ENCODE peak calls at places on chromosomes 7 and 10, in eight cellular contexts. One of them, this sample, is unnamed.

GRCh38 chr10:51139176-51139575 is 64.9 kb downstream of the PRKG1 start:
- DNase-seq in fibroblast of mammary gland: peak
- DNase-seq in neural crest cell: no peak
- DNase-seq in H9: no peak
- DNase-seq in heart right ventricle: no peak
- DNase-seq in AG09319: no peak
- DNase-seq in SK-N-SH: no peak
- DNase-seq in GM20000: no peak
- DNase-seq in this sample: no peak

GRCh38 chr10:124264271-124264670 is 154.5 kb downstream of the OAT start:
- DNase-seq in fibroblast of mammary gland: no peak
- DNase-seq in neural crest cell: no peak
- DNase-seq in H9: no peak
- DNase-seq in heart right ventricle: no peak
- DNase-seq in AG09319: no peak
- DNase-seq in SK-N-SH: no peak
- DNase-seq in GM20000: no peak
- DNase-seq in this sample: no peak

GRCh38 chr10:48582970-48583369 is 21.9 kb downstream of the ARHGAP22 start:
- DNase-seq in fibroblast of mammary gland: no peak
- DNase-seq in neural crest cell: no peak
- DNase-seq in H9: no peak
- DNase-seq in heart right ventricle: peak
- DNase-seq in AG09319: no peak
- DNase-seq in SK-N-SH: no peak
- DNase-seq in GM20000: no peak
- DNase-seq in this sample: no peak

GRCh38 chr10:37754538-37755323 is 102.7 kb downstream of the ZNF248 start:
- DNase-seq in fibroblast of mammary gland: peak
- DNase-seq in neural crest cell: no peak
- DNase-seq in H9: no peak
- DNase-seq in heart right ventricle: no peak
- DNase-seq in AG09319: no peak
- DNase-seq in SK-N-SH: peak
- DNase-seq in GM20000: peak
- DNase-seq in this sample: no peak

GRCh38 chr7:150806863-150807262 is 6.3 kb downstream of the TMEM176A start:
- DNase-seq in fibroblast of mammary gland: no peak
- DNase-seq in neural crest cell: no peak
- DNase-seq in H9: no peak
- DNase-seq in heart right ventricle: no peak
- DNase-seq in AG09319: no peak
- DNase-seq in SK-N-SH: no peak
- DNase-seq in GM20000: no peak
- DNase-seq in this sample: no peak

GRCh38 chr10:72098301-72099053 is 10.1 kb upstream of the SPOCK2 start:
- DNase-seq in fibroblast of mammary gland: no peak
- DNase-seq in neural crest cell: no peak
- DNase-seq in H9: no peak
- DNase-seq in heart right ventricle: no peak
- DNase-seq in AG09319: no peak
- DNase-seq in SK-N-SH: no peak
- DNase-seq in GM20000: no peak
- DNase-seq in this sample: no peak

GRCh38 chr10:70367195-70367796 is 15.1 kb downstream of the LRRC20 start:
- DNase-seq in fibroblast of mammary gland: peak
- DNase-seq in neural crest cell: no peak
- DNase-seq in H9: no peak
- DNase-seq in heart right ventricle: no peak
- DNase-seq in AG09319: no peak
- DNase-seq in SK-N-SH: no peak
- DNase-seq in GM20000: no peak
- DNase-seq in this sample: no peak

GRCh38 chr10:62019685-62020361 is 118.3 kb downstream of the ARID5B start:
- DNase-seq in fibroblast of mammary gland: no peak
- DNase-seq in neural crest cell: no peak
- DNase-seq in H9: no peak
- DNase-seq in heart right ventricle: no peak
- DNase-seq in AG09319: no peak
- DNase-seq in SK-N-SH: no peak
- DNase-seq in GM20000: no peak
- DNase-seq in this sample: no peak

GRCh38 chr10:117461766-117462423 is 80.7 kb upstream of the EMX2 start:
- DNase-seq in fibroblast of mammary gland: peak
- DNase-seq in neural crest cell: no peak
- DNase-seq in H9: no peak
- DNase-seq in heart right ventricle: no peak
- DNase-seq in AG09319: peak
- DNase-seq in SK-N-SH: no peak
- DNase-seq in GM20000: no peak
- DNase-seq in this sample: no peak

GRCh38 chr7:70744414-70744942 is 387.5 kb upstream of the GALNT17 start:
- DNase-seq in fibroblast of mammary gland: no peak
- DNase-seq in neural crest cell: no peak
- DNase-seq in H9: no peak
- DNase-seq in heart right ventricle: no peak
- DNase-seq in AG09319: no peak
- DNase-seq in SK-N-SH: no peak
- DNase-seq in GM20000: no peak
- DNase-seq in this sample: no peak

GRCh38 chr10:128969551-128969950 is 497.5 kb upstream of the MGMT start:
- DNase-seq in fibroblast of mammary gland: no peak
- DNase-seq in neural crest cell: no peak
- DNase-seq in H9: no peak
- DNase-seq in heart right ventricle: no peak
- DNase-seq in AG09319: no peak
- DNase-seq in SK-N-SH: no peak
- DNase-seq in GM20000: no peak
- DNase-seq in this sample: no peak

GRCh38 chr10:44962870-44963738 is 3.5 kb downstream of the RASSF4 start:
- DNase-seq in fibroblast of mammary gland: no peak
- DNase-seq in neural crest cell: no peak
- DNase-seq in H9: peak
- DNase-seq in heart right ventricle: no peak
- DNase-seq in AG09319: no peak
- DNase-seq in SK-N-SH: no peak
- DNase-seq in GM20000: no peak
- DNase-seq in this sample: no peak

GRCh38 chr10:3452234-3452633 is 279.7 kb upstream of the PITRM1 start:
- DNase-seq in fibroblast of mammary gland: peak
- DNase-seq in neural crest cell: no peak
- DNase-seq in H9: no peak
- DNase-seq in heart right ventricle: no peak
- DNase-seq in AG09319: peak
- DNase-seq in SK-N-SH: no peak
- DNase-seq in GM20000: no peak
- DNase-seq in this sample: no peak

GRCh38 chr7:151137841-151138540 is 29.5 kb downstream of the GBX1 start:
- DNase-seq in fibroblast of mammary gland: no peak
- DNase-seq in neural crest cell: no peak
- DNase-seq in H9: no peak
- DNase-seq in heart right ventricle: no peak
- DNase-seq in AG09319: no peak
- DNase-seq in SK-N-SH: peak
- DNase-seq in GM20000: peak
- DNase-seq in this sample: no peak

GRCh38 chr10:70745555-70745954 is 39.6 kb downstream of the TBATA start:
- DNase-seq in fibroblast of mammary gland: no peak
- DNase-seq in neural crest cell: no peak
- DNase-seq in H9: no peak
- DNase-seq in heart right ventricle: no peak
- DNase-seq in AG09319: no peak
- DNase-seq in SK-N-SH: no peak
- DNase-seq in GM20000: no peak
- DNase-seq in this sample: no peak

GRCh38 chr10:6894405-6894804 is 314.3 kb upstream of the PRKCQ start:
- DNase-seq in fibroblast of mammary gland: no peak
- DNase-seq in neural crest cell: no peak
- DNase-seq in H9: no peak
- DNase-seq in heart right ventricle: no peak
- DNase-seq in AG09319: no peak
- DNase-seq in SK-N-SH: no peak
- DNase-seq in GM20000: no peak
- DNase-seq in this sample: no peak

DNA sequence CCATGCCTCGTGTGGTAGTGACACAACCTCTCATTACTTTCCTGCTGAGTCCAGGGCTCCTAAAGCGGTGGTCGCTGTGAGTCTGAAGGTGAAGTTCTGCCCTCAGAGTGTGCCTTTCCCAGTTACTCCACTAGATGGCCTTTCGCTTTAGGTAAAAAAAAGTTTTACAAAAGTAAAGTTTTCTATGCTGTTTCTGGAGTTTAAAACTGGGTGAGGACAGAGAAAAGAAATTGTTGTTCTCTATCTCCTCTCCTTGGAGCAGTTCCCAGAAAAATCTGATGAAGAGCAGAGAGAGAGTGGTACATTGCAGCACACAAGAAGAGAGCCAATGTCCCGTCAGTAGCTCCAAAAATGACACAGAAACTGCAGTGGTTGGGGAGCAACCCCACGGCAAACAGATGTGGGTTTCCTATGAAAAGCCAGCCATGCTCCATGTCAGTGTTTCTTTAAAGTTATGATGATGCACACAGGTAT is 257.1 kb downstream of the GLI3 start:
- DNase-seq in fibroblast of mammary gland: peak
- DNase-seq in neural crest cell: peak
- DNase-seq in H9: peak
- DNase-seq in heart right ventricle: no peak
- DNase-seq in AG09319: no peak
- DNase-seq in SK-N-SH: peak
- DNase-seq in GM20000: no peak
- DNase-seq in this sample: no peak
- TF ChIP-seq CTCF in fibroblast of mammary gland: peak
- TF ChIP-seq CTCF in neural crest cell: peak
- TF ChIP-seq CTCF in H9: peak
- TF ChIP-seq CTCF in heart right ventricle: peak
- TF ChIP-seq CTCF in AG09319: peak
- TF ChIP-seq CTCF in SK-N-SH: peak
- TF ChIP-seq CTCF in GM20000: peak
- TF ChIP-seq CTCF in this sample: peak

GRCh38 chr10:53489331-53489730 is 716.7 kb upstream of the MBL2 start:
- DNase-seq in fibroblast of mammary gland: no peak
- DNase-seq in neural crest cell: no peak
- DNase-seq in H9: no peak
- DNase-seq in heart right ventricle: no peak
- DNase-seq in AG09319: no peak
- DNase-seq in SK-N-SH: no peak
- DNase-seq in GM20000: no peak
- DNase-seq in this sample: no peak

GRCh38 chr10:53487019-53487983 is 714.7 kb upstream of the MBL2 start:
- DNase-seq in fibroblast of mammary gland: no peak
- DNase-seq in neural crest cell: no peak
- DNase-seq in H9: no peak
- DNase-seq in heart right ventricle: no peak
- DNase-seq in AG09319: no peak
- DNase-seq in SK-N-SH: no peak
- DNase-seq in GM20000: no peak
- DNase-seq in this sample: no peak

GRCh38 chr10:53490553-53490952 is 718.0 kb upstream of the MBL2 start:
- DNase-seq in fibroblast of mammary gland: no peak
- DNase-seq in neural crest cell: no peak
- DNase-seq in H9: no peak
- DNase-seq in heart right ventricle: no peak
- DNase-seq in AG09319: no peak
- DNase-seq in SK-N-SH: no peak
- DNase-seq in GM20000: no peak
- DNase-seq in this sample: no peak

GRCh38 chr10:53491774-53492173 is 719.2 kb upstream of the MBL2 start:
- DNase-seq in fibroblast of mammary gland: no peak
- DNase-seq in neural crest cell: no peak
- DNase-seq in H9: no peak
- DNase-seq in heart right ventricle: no peak
- DNase-seq in AG09319: no peak
- DNase-seq in SK-N-SH: peak
- DNase-seq in GM20000: no peak
- DNase-seq in this sample: no peak

GRCh38 chr10:53489783-53490182 is 717.2 kb upstream of the MBL2 start:
- DNase-seq in fibroblast of mammary gland: no peak
- DNase-seq in neural crest cell: no peak
- DNase-seq in H9: no peak
- DNase-seq in heart right ventricle: no peak
- DNase-seq in AG09319: no peak
- DNase-seq in SK-N-SH: no peak
- DNase-seq in GM20000: no peak
- DNase-seq in this sample: no peak
- TF ChIP-seq CTCF in fibroblast of mammary gland: no peak
- TF ChIP-seq CTCF in neural crest cell: no peak
- TF ChIP-seq CTCF in H9: no peak
- TF ChIP-seq CTCF in heart right ventricle: no peak
- TF ChIP-seq CTCF in AG09319: no peak
- TF ChIP-seq CTCF in SK-N-SH: no peak
- TF ChIP-seq CTCF in GM20000: no peak
- TF ChIP-seq CTCF in this sample: no peak

DNA sequence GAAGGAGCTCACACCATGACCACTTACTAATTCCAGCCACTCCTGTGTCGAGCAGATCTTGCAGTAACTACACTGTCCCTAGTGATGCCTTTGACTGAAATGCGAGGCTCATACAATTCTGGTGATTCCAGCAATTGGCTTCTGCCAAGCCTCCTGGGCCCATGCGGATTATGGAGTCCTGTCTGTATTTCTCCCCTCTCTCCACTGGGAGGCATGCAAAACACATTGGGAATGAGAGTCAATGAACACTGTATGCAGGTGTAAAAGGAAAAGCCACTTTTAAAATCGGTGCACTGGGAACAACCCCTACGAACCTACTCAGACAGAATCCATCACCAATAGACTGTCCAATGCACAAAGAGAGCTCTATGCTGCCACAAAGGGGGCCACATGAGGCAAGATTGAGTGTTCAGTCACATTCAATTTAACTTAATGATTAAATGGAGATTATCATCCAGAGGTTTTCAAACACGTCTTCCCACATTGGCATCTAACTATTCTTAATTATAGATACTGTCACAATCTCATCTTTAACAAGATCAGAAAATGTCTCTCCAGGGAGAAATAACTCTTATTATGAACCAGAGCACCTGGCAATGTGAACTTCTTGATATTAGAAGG is 550.6 kb downstream of the GLRX3 start:
- DNase-seq in fibroblast of mammary gland: no peak
- DNase-seq in neural crest cell: peak
- DNase-seq in H9: peak
- DNase-seq in heart right ventricle: no peak
- DNase-seq in AG09319: no peak
- DNase-seq in SK-N-SH: peak
- DNase-seq in GM20000: no peak
- DNase-seq in this sample: no peak
- TF ChIP-seq CTCF in fibroblast of mammary gland: no peak
- TF ChIP-seq CTCF in neural crest cell: peak
- TF ChIP-seq CTCF in H9: peak
- TF ChIP-seq CTCF in heart right ventricle: peak
- TF ChIP-seq CTCF in AG09319: no peak
- TF ChIP-seq CTCF in SK-N-SH: no peak
- TF ChIP-seq CTCF in GM20000: no peak
- TF ChIP-seq CTCF in this sample: peak

GRCh38 chr7:86598311-86598710 is 45.4 kb upstream of the GRM3 start:
- DNase-seq in fibroblast of mammary gland: no peak
- DNase-seq in neural crest cell: peak
- DNase-seq in H9: peak
- DNase-seq in heart right ventricle: no peak
- DNase-seq in AG09319: no peak
- DNase-seq in SK-N-SH: peak
- DNase-seq in GM20000: peak
- DNase-seq in this sample: no peak
- TF ChIP-seq CTCF in fibroblast of mammary gland: no peak
- TF ChIP-seq CTCF in neural crest cell: peak
- TF ChIP-seq CTCF in H9: peak
- TF ChIP-seq CTCF in heart right ventricle: no peak
- TF ChIP-seq CTCF in AG09319: no peak
- TF ChIP-seq CTCF in SK-N-SH: peak
- TF ChIP-seq CTCF in GM20000: no peak
- TF ChIP-seq CTCF in this sample: peak

This sample was measured in progenitor cell of endocrine pancreas.